ENCODE peak calls at places on chromosomes 5 and 9, in six cellular contexts. J is HT1080, M is A549, C is tibial artery, R is HuH-7, N is stomach. Z is an unnamed sample.

GRCh38 chr9:121780641-121781040 is 129.2 kb downstream of the DAB2IP start:
- DNase-seq in C (no peak), R (no peak), M (no peak), J (no peak), N (peak), Z (no peak)

GRCh38 chr5:140011297-140011802 is 31.7 kb downstream of the NRG2 start:
- DNase-seq in N (no peak), M (no peak), J (peak), C (no peak), R (no peak), Z (no peak)

GRCh38 chr5:9188131-9188530 is 357.7 kb downstream of the SEMA5A start:
- DNase-seq in N (no peak), M (no peak), C (no peak), J (peak), R (no peak), Z (no peak)

GRCh38 chr9:36165766-36166149 is 3.4 kb upstream of the CCIN start:
- DNase-seq in N (no peak), C (no peak), R (no peak), M (no peak), J (no peak), Z (no peak)

GRCh38 chr5:53109041-53109435 is 519 bp downstream of the MOCS2 start:
- DNase-seq in C (no peak), N (no peak), R (no peak), J (no peak), M (no peak), Z (no peak)

GRCh38 chr5:72410896-72411295 is 90.7 kb downstream of the PTCD2 start:
- DNase-seq in N (no peak), J (no peak), C (no peak), R (no peak), M (no peak), Z (no peak)

GRCh38 chr9:15155826-15156225 is 151.2 kb downstream of the TTC39B start:
- DNase-seq in J (no peak), N (no peak), R (no peak), C (peak), M (no peak), Z (no peak)

GRCh38 chr5:175384724-175385552 is 59.0 kb downstream of the DRD1 start:
- DNase-seq in C (no peak), R (no peak), J (no peak), M (no peak), N (no peak), Z (no peak)

GRCh38 chr5:15959560-15960164 is 219.9 kb downstream of the MARCHF11 start:
- DNase-seq in M (no peak), C (no peak), J (no peak), R (no peak), N (no peak), Z (no peak)

GRCh38 chr9:87535817-87536539 is 38.3 kb downstream of the DAPK1 start:
- DNase-seq in N (no peak), M (no peak), R (no peak), J (no peak), C (no peak), Z (no peak)

GRCh38 chr5:11724947-11725346 is 179.3 kb downstream of the CTNND2 start:
- DNase-seq in R (no peak), N (no peak), J (no peak), M (no peak), C (no peak), Z (no peak)

GRCh38 chr5:138981131-138981530 is 106.0 kb upstream of the LRRTM2 start:
- DNase-seq in J (peak), C (no peak), N (no peak), R (no peak), M (no peak), Z (no peak)

GRCh38 chr5:115343855-115344254 is 47.4 kb upstream of the CCDC112 start:
- DNase-seq in M (no peak), C (no peak), J (peak), R (no peak), N (no peak), Z (no peak)

GRCh38 chr9:108136646-108137045 is 647.1 kb upstream of the KLF4 start:
- DNase-seq in M (no peak), C (no peak), J (no peak), R (no peak), N (no peak), Z (no peak)

GRCh38 chr9:75644649-75645048 is 245.8 kb upstream of the PCSK5 start:
- DNase-seq in C (no peak), N (no peak), M (no peak), J (no peak), R (no peak), Z (no peak)

GRCh38 chr5:64836190-64836750 is 67.5 kb downstream of the CWC27 start:
- DNase-seq in R (no peak), M (no peak), N (no peak), C (no peak), J (no peak), Z (no peak)

GRCh38 chr5:159412284-159413046 is 82.2 kb upstream of the IL12B start:
- DNase-seq in N (peak), C (no peak), M (no peak), R (no peak), J (peak), Z (no peak)

GRCh38 chr5:158451203-158451982 is 592.4 kb upstream of the CLINT1 start:
- DNase-seq in J (no peak), R (no peak), C (peak), N (no peak), M (no peak), Z (peak)

GRCh38 chr9:123954921-123955320 is 25.0 kb upstream of the DENND1A start:
- DNase-seq in M (no peak), J (no peak), N (no peak), C (no peak), R (no peak), Z (no peak)

GRCh38 chr5:1795931-1796330 is 3.7 kb downstream of the MRPL36 start:
- DNase-seq in M (no peak), C (peak), R (no peak), N (no peak), J (no peak), Z (no peak)

GRCh38 chr5:104189909-104190308 is 627.3 kb upstream of the NUDT12 start:
- DNase-seq in C (no peak), M (no peak), N (no peak), J (peak), R (no peak), Z (no peak)

GRCh38 chr5:159496773-159497172 is 166.5 kb upstream of the IL12B start:
- DNase-seq in C (no peak), J (no peak), M (no peak), N (no peak), R (no peak), Z (no peak)

GRCh38 chr5:75138674-75139073 is 86.3 kb upstream of the GCNT4 start:
- DNase-seq in R (no peak), J (no peak), M (no peak), C (no peak), N (no peak), Z (no peak)

GRCh38 chr9:34332370-34332964 is 3.1 kb downstream of the NUDT2 start:
- DNase-seq in M (peak), R (peak), C (no peak), J (peak), N (no peak), Z (no peak)

GRCh38 chr5:159802661-159803060 is 113.6 kb upstream of the ADRA1B start:
- DNase-seq in J (no peak), C (no peak), R (no peak), M (no peak), N (no peak), Z (no peak)

GRCh38 chr9:124735121-124735520 is 36.0 kb downstream of the NR6A1 start:
- DNase-seq in R (no peak), J (peak), N (no peak), C (no peak), M (no peak), Z (no peak)

GRCh38 chr9:133558191-133559126 is 24.0 kb downstream of the ADAMTSL2 start:
- DNase-seq in M (peak), C (no peak), J (peak), N (no peak), R (no peak), Z (peak)

GRCh38 chr9:4442806-4443205 is 47.5 kb upstream of the SLC1A1 start:
- DNase-seq in C (no peak), N (no peak), M (no peak), J (no peak), R (no peak), Z (no peak)

GRCh38 chr5:74009502-74009901 is 383.5 kb downstream of the ARHGEF28 start:
- DNase-seq in N (no peak), J (no peak), R (no peak), M (no peak), C (no peak), Z (no peak)

GRCh38 chr5:148966348-148966747 is 96.5 kb downstream of the SH3TC2 start:
- DNase-seq in N (no peak), M (no peak), R (no peak), J (no peak), C (no peak), Z (no peak)

GRCh38 chr5:53893626-53894025 is 333.2 kb downstream of the NDUFS4 start:
- DNase-seq in M (no peak), R (no peak), J (no peak), N (no peak), C (no peak), Z (no peak)

GRCh38 chr5:92641031-92641962 is 939.7 kb downstream of the NR2F1-AS1 start:
- DNase-seq in R (peak), N (no peak), J (peak), C (no peak), M (peak), Z (no peak)

GRCh38 chr5:37876926-37877325 is 37.1 kb upstream of the GDNF start:
- DNase-seq in N (no peak), C (no peak), M (no peak), R (no peak), J (no peak), Z (no peak)

GRCh38 chr9:28212979-28213378 is 639.7 kb upstream of the C9orf72 start:
- DNase-seq in R (no peak), M (peak), J (peak), C (no peak), N (no peak), Z (no peak)

GRCh38 chr5:90201923-90202322 is 207.6 kb downstream of the CETN3 start:
- DNase-seq in N (no peak), C (no peak), M (no peak), R (no peak), J (peak), Z (no peak)

GRCh38 chr5:35815089-35815936 is 41.4 kb upstream of the IL7R start:
- DNase-seq in C (no peak), R (peak), N (no peak), J (peak), M (no peak), Z (no peak)